ENCODE peak calls at places on chromosomes 2 and 18, in eight cellular contexts. W is hepatocyte; I is GM06990; T is left lung; E is cardiac muscle cell; U is CD8-positive, alpha-beta T cell; K is pancreas; R is K562. P is an unnamed sample.
A peak's percentile ranks its signal among the peaks of the same experiment; 100 is the strongest.

GRCh38 chr2:20334645-20335203 is 15.9 kb downstream of the PUM2 start:
- DNase-seq in W (no peak), I (no peak), T (no peak), E (no peak), U (no peak), K (no peak), R (no peak), P (no peak)

GRCh38 chr2:208134928-208135586 is 5.4 kb upstream of the CRYGC start:
- DNase-seq in W (peak; percentile 39), I (no peak), T (no peak), E (no peak), U (no peak), K (no peak), R (no peak), P (no peak)

GRCh38 chr2:151481744-151482143 is 72.0 kb downstream of the RIF1 start:
- DNase-seq in W (no peak), I (peak; percentile 6), T (no peak), E (no peak), U (no peak), K (no peak), R (no peak), P (no peak)

GRCh38 chr2:152097291-152098032 is 1.4 kb downstream of the CACNB4 start:
- DNase-seq in W (peak; percentile 23), I (no peak), T (no peak), E (peak; percentile 30), U (no peak), K (peak; percentile 6), R (no peak), P (peak; percentile 23)

GRCh38 chr2:186503827-186504606 is 18.0 kb downstream of the ZC3H15 start:
- DNase-seq in W (peak; percentile 22), I (no peak), T (no peak), E (peak; percentile 58), U (no peak), K (no peak), R (no peak), P (no peak)

GRCh38 chr2:101152195-101153076 is 1.3 kb upstream of the TBC1D8 start:
- DNase-seq in W (peak; percentile 63), I (peak; percentile 35), T (peak; percentile 44), E (peak; percentile 70), U (no peak), K (peak; percentile 31), R (no peak), P (peak; percentile 71)

GRCh38 chr2:119683074-119683716 is 4.2 kb downstream of the TMEM177 start:
- DNase-seq in W (no peak), I (no peak), T (peak; percentile 13), E (no peak), U (no peak), K (no peak), R (no peak), P (no peak)

GRCh38 chr2:69711971-69712370 is 30.0 kb upstream of the ANXA4 start:
- DNase-seq in W (no peak), I (no peak), T (no peak), E (no peak), U (no peak), K (no peak), R (no peak), P (no peak)

GRCh38 chr2:58521803-58522602 is 280.9 kb upstream of the FANCL start:
- DNase-seq in W (no peak), I (no peak), T (no peak), E (no peak), U (no peak), K (no peak), R (no peak), P (no peak)

GRCh38 chr2:42492691-42493467 is 903 bp downstream of the KCNG3 start:
- DNase-seq in W (peak; percentile 48), I (peak; percentile 25), T (no peak), E (peak; percentile 7), U (peak; percentile 41), K (peak; percentile 6), R (no peak), P (peak; percentile 78)

GRCh38 chr2:65453916-65454315 is 21.5 kb upstream of the SPRED2 start:
- DNase-seq in W (no peak), I (no peak), T (no peak), E (no peak), U (no peak), K (no peak), R (no peak), P (no peak)

GRCh38 chr2:180607501-180608060 is 372.8 kb upstream of the UBE2E3 start:
- DNase-seq in W (peak; percentile 8), I (no peak), T (no peak), E (no peak), U (no peak), K (no peak), R (no peak), P (no peak)

GRCh38 chr18:35024965-35025364 is 16.2 kb upstream of the MAPRE2 start:
- DNase-seq in W (peak; percentile 66), I (no peak), T (peak; percentile 73), E (peak; percentile 92), U (no peak), K (peak; percentile 85), R (no peak), P (no peak)

GRCh38 chr2:105809723-105810122 is 65.0 kb downstream of the NCK2 start:
- DNase-seq in W (no peak), I (no peak), T (no peak), E (no peak), U (no peak), K (no peak), R (no peak), P (peak; percentile 57)

GRCh38 chr18:48300463-48300961 is 108.7 kb downstream of the ZBTB7C start:
- DNase-seq in W (peak; percentile 54), I (no peak), T (no peak), E (no peak), U (no peak), K (no peak), R (peak; percentile 10), P (peak; percentile 69)

GRCh38 chr2:160968183-160968582 is 192.0 kb upstream of the TANK start:
- DNase-seq in W (no peak), I (no peak), T (no peak), E (peak; percentile 36), U (no peak), K (no peak), R (no peak), P (no peak)

GRCh38 chr18:48959921-48960920 is 9.5 kb upstream of the SMAD7 start:
- DNase-seq in W (peak; percentile 34), I (no peak), T (no peak), E (peak; percentile 67), U (no peak), K (no peak), R (no peak), P (peak; percentile 78)

GRCh38 chr2:236657801-236658200 is 88.2 kb downstream of the ACKR3 start:
- DNase-seq in W (no peak), I (no peak), T (no peak), E (no peak), U (no peak), K (no peak), R (no peak), P (no peak)

GRCh38 chr2:69559696-69560482 is 83.7 kb downstream of the AAK1 start:
- DNase-seq in W (peak; percentile 72), I (no peak), T (no peak), E (peak; percentile 72), U (no peak), K (peak; percentile 22), R (peak; percentile 53), P (peak; percentile 61)

GRCh38 chr18:11514267-11514666 is 95.1 kb upstream of the SLC35G4 start:
- DNase-seq in W (no peak), I (no peak), T (no peak), E (no peak), U (no peak), K (no peak), R (no peak), P (no peak)

GRCh38 chr2:43054367-43054766 is 172.0 kb downstream of the ZFP36L2 start:
- DNase-seq in W (no peak), I (no peak), T (peak; percentile 33), E (no peak), U (no peak), K (no peak), R (peak; percentile 58), P (no peak)

DNA sequence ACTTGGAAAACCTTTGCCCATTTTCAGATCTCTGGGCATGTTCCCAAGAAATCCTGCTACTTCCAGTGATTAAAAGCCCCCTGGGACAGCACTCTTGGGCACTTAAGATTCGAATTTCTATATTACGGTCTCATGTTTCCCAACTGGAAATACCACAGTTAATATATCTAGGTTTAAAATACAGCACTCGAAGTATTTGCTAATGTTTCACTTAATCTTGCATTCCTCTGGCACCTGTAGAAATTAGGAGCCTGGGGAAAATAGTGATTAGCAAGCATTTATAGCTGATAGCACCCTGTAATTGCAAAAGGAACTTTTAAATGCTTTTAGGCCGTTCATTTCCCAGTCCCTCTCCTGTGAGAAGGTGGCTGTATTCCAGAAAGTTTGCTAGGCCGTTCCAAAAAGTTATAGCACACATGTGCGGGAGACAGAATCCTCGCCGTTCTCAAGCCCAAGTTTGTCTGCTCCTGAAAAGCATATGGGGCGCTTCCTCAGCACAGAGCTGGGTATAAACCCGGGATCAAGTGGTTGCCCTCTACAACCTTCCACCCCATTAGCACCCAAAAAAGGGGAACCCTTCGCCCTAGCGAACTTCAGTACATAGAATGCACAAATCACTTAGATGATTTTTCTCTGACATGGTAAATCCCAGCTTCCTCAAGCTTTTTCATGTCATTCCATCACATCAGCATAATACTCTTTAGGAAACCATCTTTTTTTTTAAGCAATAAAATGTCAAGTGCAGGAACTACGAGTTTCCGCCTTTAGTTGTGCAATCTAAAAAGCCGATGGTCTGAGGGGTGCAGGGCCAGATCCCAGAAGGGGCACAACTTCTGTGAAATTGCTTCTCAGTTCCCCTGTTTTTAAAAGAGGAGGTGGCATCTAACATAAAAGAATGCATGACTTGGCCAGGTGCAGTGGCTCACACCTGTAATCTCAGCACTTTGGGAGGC is 60.6 kb downstream of the DIPK1C start:
- DNase-seq in W (peak; percentile 54), I (no peak), T (no peak), E (peak; percentile 58), U (no peak), K (no peak), R (no peak), P (no peak)
- H3K4me3 ChIP-seq in W (no peak overlapping the region), I (no peak overlapping the region), T (no peak overlapping the region), E (no peak overlapping the region), U (no peak overlapping the region), K (no peak overlapping the region), R (no peak overlapping the region), P (no peak overlapping the region)

DNA sequence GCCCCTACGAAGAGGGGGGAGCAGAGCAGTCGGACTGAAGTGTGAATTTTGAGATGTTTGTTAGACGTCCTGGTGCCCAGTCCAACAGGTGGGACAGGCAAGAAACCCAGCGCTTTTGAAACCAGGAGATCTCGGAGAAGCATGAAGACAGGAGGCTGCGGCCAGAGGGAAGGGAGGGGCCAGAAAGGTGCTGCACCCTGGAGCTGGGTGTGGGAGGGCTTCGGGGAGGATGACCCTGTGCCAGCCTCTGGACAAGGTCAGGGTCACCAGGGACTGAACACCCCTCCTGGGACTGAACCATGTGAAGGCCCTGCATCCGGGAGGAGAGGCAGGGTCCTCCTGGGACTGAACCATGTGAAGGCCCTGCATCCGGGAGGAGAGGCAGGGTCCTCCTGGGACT is 6.1 kb downstream of the TMEM18 start:
- DNase-seq in W (no peak), I (no peak), T (no peak), E (no peak), U (no peak), K (no peak), R (no peak), P (no peak)
- H3K36me3 ChIP-seq in W (no peaks in the 10 kb centered on the region), I (peaks cover 24% of the 10 kb centered on the region), T (peaks cover 75% of the 10 kb centered on the region), E (peaks cover 27% of the 10 kb centered on the region), U (peaks cover 24% of the 10 kb centered on the region), K (peaks cover 17% of the 10 kb centered on the region), R (peaks cover 73% of the 10 kb centered on the region), P (peaks cover 9% of the 10 kb centered on the region)

GRCh38 chr2:191680639-191681038 is 2.7 kb downstream of the NABP1 start:
- DNase-seq in W (no peak), I (no peak), T (no peak), E (no peak), U (no peak), K (no peak), R (no peak), P (no peak)
- H3K4me3 ChIP-seq in W (no peak overlapping the region), I (peak overlapping the region; percentile 86), T (peak overlapping the region; percentile 70), E (no peak overlapping the region), U (no peak overlapping the region), K (no peak overlapping the region), R (peak overlapping the region; percentile 64), P (no peak overlapping the region)

GRCh38 chr2:203126971-203127370 is 111.8 kb upstream of the CYP20A1 start:
- DNase-seq in W (no peak), I (no peak), T (no peak), E (peak; percentile 35), U (no peak), K (no peak), R (no peak), P (no peak)
- H3K36me3 ChIP-seq in W (no peaks in the 10 kb centered on the region), I (no peaks in the 10 kb centered on the region), T (peaks cover 46% of the 10 kb centered on the region), E (peaks cover 32% of the 10 kb centered on the region), U (no peaks in the 10 kb centered on the region), K (no peaks in the 10 kb centered on the region), R (peaks cover 2% of the 10 kb centered on the region), P (no peaks in the 10 kb centered on the region)